ENCODE peak calls at places on chromosomes 7 and 10, in four cellular contexts. B, L, I and A are unnamed samples.

GRCh38 chr7:112882506-112882905 is 92.3 kb upstream of the TMEM168 start:
- DNase-seq in L (no peak), B (no peak), I (no peak), A (no peak)

GRCh38 chr7:99193527-99194214 is 14.2 kb downstream of the KPNA7 start:
- DNase-seq in L (no peak), I (no peak), B (no peak), A (no peak)

GRCh38 chr10:118452098-118452497 is 110.0 kb upstream of the FAM204A start:
- DNase-seq in I (no peak), L (no peak), B (no peak), A (no peak)

GRCh38 chr7:141342664-141343400 is 208.4 kb upstream of the AGK start:
- DNase-seq in L (no peak), B (no peak), I (no peak), A (no peak)

GRCh38 chr7:131051304-131051703 is 276.4 kb upstream of the MKLN1 start:
- DNase-seq in I (no peak), L (no peak), B (no peak), A (no peak)

GRCh38 chr10:74937446-74937935 is 111.1 kb downstream of the KAT6B start:
- DNase-seq in L (no peak), I (no peak), B (no peak), A (no peak)

GRCh38 chr10:74174533-74174932 is 23.5 kb downstream of the ADK start:
- DNase-seq in B (no peak), L (no peak), I (no peak), A (no peak)

GRCh38 chr10:72542396-72542815 is 83.5 kb downstream of the MICU1 start:
- DNase-seq in L (no peak), I (no peak), B (no peak), A (no peak)

GRCh38 chr10:95547791-95548435 is 13.3 kb downstream of the SORBS1 start:
- DNase-seq in I (no peak), L (peak; percentile 75), B (no peak), A (no peak)

GRCh38 chr10:97481071-97481470 is 17.2 kb downstream of the MMS19 start:
- DNase-seq in L (no peak), I (no peak), B (no peak), A (no peak)

GRCh38 chr10:6119962-6120361 is 31.1 kb downstream of the RBM17 start:
- DNase-seq in L (no peak), I (no peak), B (no peak), A (no peak)

GRCh38 chr7:139095194-139095659 is 14.3 kb downstream of the ZC3HAV1 start:
- DNase-seq in I (no peak), B (no peak), L (peak; percentile 59), A (no peak)

GRCh38 chr10:122301055-122301810 is 30.1 kb downstream of the BTBD16 start:
- DNase-seq in B (no peak), I (no peak), L (no peak), A (no peak)

GRCh38 chr7:64744680-64745079 is 49.5 kb upstream of the ZNF138 start:
- DNase-seq in B (no peak), I (no peak), L (no peak), A (no peak)

GRCh38 chr10:86164912-86165311 is 201.7 kb downstream of the GRID1 start:
- DNase-seq in I (no peak), L (no peak), B (no peak), A (no peak)

GRCh38 chr7:149620961-149621360 is 123.4 kb upstream of the ZNF746 start:
- DNase-seq in B (no peak), I (no peak), L (no peak), A (no peak)

GRCh38 chr10:6062101-6062771 is at the start of gene IL2RA:
- DNase-seq in B (no peak), I (no peak), L (peak; percentile 43), A (no peak)

GRCh38 chr7:128387216-128387615 is 22.6 kb downstream of the IMPDH1 start:
- DNase-seq in L (no peak), B (no peak), I (no peak), A (no peak)

GRCh38 chr10:129323311-129323710 is 143.7 kb upstream of the MGMT start:
- DNase-seq in B (no peak), I (no peak), L (no peak), A (no peak)

GRCh38 chr7:35545831-35546230 is 149.1 kb downstream of the HERPUD2 start:
- DNase-seq in L (no peak), I (no peak), B (no peak), A (no peak)

GRCh38 chr10:47264797-47265281 is 35.2 kb upstream of the GDF10 start:
- DNase-seq in L (no peak), I (no peak), B (no peak), A (no peak)

GRCh38 chr10:58028597-58029366 is 238.9 kb downstream of the IPMK start:
- DNase-seq in L (no peak), I (no peak), B (peak; percentile 16), A (no peak)

GRCh38 chr10:6114758-6115410 is 26.1 kb downstream of the RBM17 start:
- DNase-seq in B (peak; percentile 46), L (no peak), I (no peak), A (no peak)

GRCh38 chr7:107913846-107914245 is 22.9 kb downstream of the DLD start:
- DNase-seq in L (no peak), I (no peak), B (peak; percentile 20), A (no peak)

GRCh38 chr10:20922461-20922860 is 25.4 kb upstream of the NEBL start:
- DNase-seq in L (no peak), I (no peak), B (no peak), A (no peak)

GRCh38 chr7:81025360-81025759 is 106.5 kb upstream of the SEMA3C start:
- DNase-seq in I (no peak), B (no peak), L (no peak), A (no peak)

GRCh38 chr7:32204361-32205018 is 134.3 kb upstream of the PDE1C start:
- DNase-seq in I (peak; percentile 69), B (peak; percentile 91), L (peak; percentile 87), A (peak; percentile 61)

GRCh38 chr10:85280014-85280413 is 951.6 kb downstream of the CCSER2 start:
- DNase-seq in L (peak; percentile 80), B (peak; percentile 15), I (no peak), A (no peak)

GRCh38 chr10:60367431-60367830 is 22.2 kb downstream of the ANK3 start:
- DNase-seq in L (no peak), B (no peak), I (no peak), A (no peak)

GRCh38 chr7:39453743-39454355 is 112.4 kb upstream of the YAE1 start:
- DNase-seq in B (peak; percentile 61), I (peak; percentile 64), L (peak; percentile 90), A (no peak)

GRCh38 chr10:77114181-77114821 is 523.3 kb downstream of the KCNMA1 start:
- DNase-seq in L (peak; percentile 65), B (no peak), I (no peak), A (no peak)

GRCh38 chr10:99976886-99977391 is 32.8 kb downstream of the DNMBP start:
- DNase-seq in B (peak; percentile 82), L (no peak), I (no peak), A (peak; percentile 30)

GRCh38 chr10:3080608-3081007 is 13.3 kb downstream of the PFKP start:
- DNase-seq in L (no peak), B (peak; percentile 60), I (no peak), A (no peak)

GRCh38 chr7:85343484-85343883 is 156.6 kb upstream of the SEMA3D start:
- DNase-seq in I (no peak), B (no peak), L (no peak), A (no peak)

GRCh38 chr7:2542924-2543871 is 12.1 kb downstream of the BRAT1 start:
- DNase-seq in L (no peak), I (no peak), B (no peak), A (no peak)

GRCh38 chr10:12165992-12166775 is 29.5 kb downstream of the NUDT5 start:
- DNase-seq in L (no peak), I (no peak), B (no peak), A (no peak)

GRCh38 chr10:12165036-12165435 is 30.7 kb downstream of the NUDT5 start:
- DNase-seq in B (no peak), L (no peak), I (no peak), A (no peak)

GRCh38 chr10:12160664-12161063 is 31.2 kb downstream of the SEC61A2 start:
- DNase-seq in B (no peak), I (no peak), L (no peak), A (no peak)

GRCh38 chr10:12162927-12163326 is 32.8 kb downstream of the NUDT5 start:
- DNase-seq in L (no peak), B (no peak), I (no peak), A (no peak)

DNA sequence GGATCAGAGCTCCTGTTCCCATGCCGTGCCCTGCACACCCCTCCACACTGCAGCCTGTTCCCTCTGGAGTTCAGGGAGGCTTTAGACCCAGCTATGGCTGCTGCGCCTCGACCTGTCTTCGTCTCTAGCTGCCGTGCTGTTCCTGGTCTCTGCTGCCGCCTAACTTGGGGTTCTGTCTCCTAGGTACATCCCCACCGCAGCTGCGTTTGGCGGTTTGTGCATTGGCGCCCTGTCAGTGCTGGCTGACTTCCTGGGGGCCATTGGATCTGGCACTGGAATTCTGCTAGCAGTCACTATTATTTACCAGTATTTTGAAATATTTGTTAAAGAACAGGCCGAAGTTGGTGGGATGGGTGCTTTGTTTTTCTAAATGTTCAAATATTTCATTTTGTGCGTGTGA is 31.6 kb downstream of the NUDT5 start:
- DNase-seq in L (no peak), B (no peak), I (no peak), A (no peak)
- H3K27ac ChIP-seq in L (no peak overlapping the region), B (no peak overlapping the region), I (no peak overlapping the region), A (no peak overlapping the region)

GRCh38 chr7:153638821-153639435 is 413.3 kb upstream of the DPP6 start:
- DNase-seq in B (no peak), L (no peak), I (no peak), A (no peak)

GRCh38 chr7:153642989-153643388 is 409.2 kb upstream of the DPP6 start:
- DNase-seq in I (no peak), B (no peak), L (no peak), A (no peak)

GRCh38 chr7:153640586-153640985 is 411.6 kb upstream of the DPP6 start:
- DNase-seq in B (no peak), L (no peak), I (no peak), A (no peak)

DNA sequence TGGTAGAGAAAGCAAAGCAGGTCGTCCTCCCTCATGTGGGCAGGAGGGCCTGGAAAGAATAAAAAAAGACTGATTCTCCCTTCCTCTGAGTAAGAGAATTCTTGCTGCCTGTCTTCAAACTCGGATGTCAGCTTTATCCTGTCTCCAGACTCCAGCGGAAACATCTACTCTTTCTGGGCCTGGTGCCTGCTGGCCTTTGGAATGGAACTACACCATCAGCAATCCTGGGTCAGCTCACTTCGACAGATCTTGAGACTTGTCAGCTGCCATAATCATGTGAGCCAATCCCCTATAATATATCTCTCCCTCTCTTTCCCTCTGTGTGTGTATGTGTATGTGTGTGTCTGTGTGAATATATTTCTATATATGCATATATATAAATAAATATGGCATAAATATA is 411.0 kb upstream of the DPP6 start:
- DNase-seq in L (no peak), B (no peak), I (no peak), A (no peak)
- H3K9me3 ChIP-seq in L (peaks cover 67% of the 10 kb centered on the region), B (no peaks in the 10 kb centered on the region), I (no peaks in the 10 kb centered on the region), A (no peaks in the 10 kb centered on the region)

GRCh38 chr7:151051108-151051507 is 2.8 kb downstream of the ASIC3 start:
- DNase-seq in I (no peak), B (no peak), L (peak; percentile 96), A (no peak)
- H3K4me3 ChIP-seq in I (no peak overlapping the region), B (no peak overlapping the region), L (no peak overlapping the region), A (no peak overlapping the region)

DNA sequence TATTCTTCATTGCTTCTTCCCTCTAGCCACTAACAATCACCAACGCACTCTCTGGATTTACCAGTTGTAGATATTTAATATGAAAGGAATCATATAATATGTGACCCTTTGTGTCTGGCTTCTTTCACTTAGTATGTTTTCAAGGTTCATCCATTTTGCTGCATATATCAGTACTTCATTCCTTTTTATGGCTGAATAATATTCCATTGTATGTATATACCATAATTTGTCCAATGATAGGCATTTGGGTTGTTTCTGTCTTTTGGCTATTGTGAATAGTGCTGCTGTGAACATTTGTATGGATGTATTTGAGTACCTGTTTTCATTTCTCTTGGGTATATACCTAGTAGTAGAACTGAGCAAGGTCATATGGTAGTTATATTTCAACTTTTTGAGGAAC is 7.3 kb downstream of the AKAP9 start:
- DNase-seq in L (no peak), I (no peak), B (no peak), A (no peak)
- H3K27ac ChIP-seq in L (no peak overlapping the region), I (no peak overlapping the region), B (no peak overlapping the region), A (no peak overlapping the region)